ENCODE peak calls at places on chromosomes 16 and 17, in seven cellular contexts. One of them, this sample, is unnamed.
A peak's percentile ranks its signal among the peaks of the same experiment; 100 is the strongest.

GRCh38 chr16:85699628-85700027 is 10.9 kb upstream of the GINS2 start:
- DNase-seq in GM12864: no peak
- DNase-seq in fibroblast of villous mesenchyme: peak; percentile 16
- DNase-seq in sigmoid colon: no peak
- DNase-seq in uterus: no peak
- DNase-seq in IMR-90: peak; percentile 75
- DNase-seq in CD4-positive, alpha-beta T cell: no peak
- DNase-seq in this sample: no peak

GRCh38 chr17:50440172-50440837 is 14.3 kb downstream of the ACSF2 start:
- DNase-seq in GM12864: no peak
- DNase-seq in fibroblast of villous mesenchyme: no peak
- DNase-seq in sigmoid colon: no peak
- DNase-seq in uterus: no peak
- DNase-seq in IMR-90: no peak
- DNase-seq in CD4-positive, alpha-beta T cell: no peak
- DNase-seq in this sample: no peak

GRCh38 chr16:75093598-75094540 is 22.7 kb downstream of the LDHD start:
- DNase-seq in GM12864: no peak
- DNase-seq in fibroblast of villous mesenchyme: no peak
- DNase-seq in sigmoid colon: no peak
- DNase-seq in uterus: no peak
- DNase-seq in IMR-90: no peak
- DNase-seq in CD4-positive, alpha-beta T cell: no peak
- DNase-seq in this sample: no peak

GRCh38 chr17:335691-336090 is 16.9 kb downstream of the RPH3AL start:
- DNase-seq in GM12864: no peak
- DNase-seq in fibroblast of villous mesenchyme: no peak
- DNase-seq in sigmoid colon: peak; percentile 60
- DNase-seq in uterus: no peak
- DNase-seq in IMR-90: no peak
- DNase-seq in CD4-positive, alpha-beta T cell: no peak
- DNase-seq in this sample: no peak

GRCh38 chr17:78390241-78391050 is 12.0 kb downstream of the PGS1 start:
- DNase-seq in GM12864: no peak
- DNase-seq in fibroblast of villous mesenchyme: peak; percentile 99
- DNase-seq in sigmoid colon: peak; percentile 83
- DNase-seq in uterus: peak; percentile 49
- DNase-seq in IMR-90: peak; percentile 100
- DNase-seq in CD4-positive, alpha-beta T cell: no peak
- DNase-seq in this sample: no peak

GRCh38 chr16:51523400-51523799 is 372.3 kb upstream of the SALL1 start:
- DNase-seq in GM12864: no peak
- DNase-seq in fibroblast of villous mesenchyme: peak; percentile 53
- DNase-seq in sigmoid colon: no peak
- DNase-seq in uterus: no peak
- DNase-seq in IMR-90: peak; percentile 49
- DNase-seq in CD4-positive, alpha-beta T cell: no peak
- DNase-seq in this sample: no peak

GRCh38 chr17:4010754-4011153 is 46.5 kb upstream of the ATP2A3 start:
- DNase-seq in GM12864: no peak
- DNase-seq in fibroblast of villous mesenchyme: no peak
- DNase-seq in sigmoid colon: no peak
- DNase-seq in uterus: no peak
- DNase-seq in IMR-90: no peak
- DNase-seq in CD4-positive, alpha-beta T cell: no peak
- DNase-seq in this sample: no peak

GRCh38 chr17:50120475-50121253 is 9.3 kb downstream of the SAMD14 start:
- DNase-seq in GM12864: no peak
- DNase-seq in fibroblast of villous mesenchyme: no peak
- DNase-seq in sigmoid colon: no peak
- DNase-seq in uterus: no peak
- DNase-seq in IMR-90: no peak
- DNase-seq in CD4-positive, alpha-beta T cell: no peak
- DNase-seq in this sample: no peak

GRCh38 chr16:79089735-79090284 is 510.7 kb downstream of the MAF start:
- DNase-seq in GM12864: peak; percentile 22
- DNase-seq in fibroblast of villous mesenchyme: peak; percentile 49
- DNase-seq in sigmoid colon: no peak
- DNase-seq in uterus: peak; percentile 37
- DNase-seq in IMR-90: no peak
- DNase-seq in CD4-positive, alpha-beta T cell: peak; percentile 6
- DNase-seq in this sample: no peak

GRCh38 chr17:63698886-63699637 is 863 bp downstream of the LIMD2 start:
- DNase-seq in GM12864: peak; percentile 76
- DNase-seq in fibroblast of villous mesenchyme: peak; percentile 28
- DNase-seq in sigmoid colon: peak; percentile 78
- DNase-seq in uterus: peak; percentile 33
- DNase-seq in IMR-90: peak; percentile 29
- DNase-seq in CD4-positive, alpha-beta T cell: peak; percentile 92
- DNase-seq in this sample: no peak

GRCh38 chr16:4370570-4371480 is 823 bp upstream of the VASN start:
- DNase-seq in GM12864: no peak
- DNase-seq in fibroblast of villous mesenchyme: peak; percentile 97
- DNase-seq in sigmoid colon: peak; percentile 90
- DNase-seq in uterus: peak; percentile 88
- DNase-seq in IMR-90: peak; percentile 93
- DNase-seq in CD4-positive, alpha-beta T cell: no peak
- DNase-seq in this sample: no peak

GRCh38 chr17:36611345-36612072 is 10.1 kb downstream of the MRM1 start:
- DNase-seq in GM12864: no peak
- DNase-seq in fibroblast of villous mesenchyme: peak; percentile 57
- DNase-seq in sigmoid colon: no peak
- DNase-seq in uterus: no peak
- DNase-seq in IMR-90: peak; percentile 85
- DNase-seq in CD4-positive, alpha-beta T cell: no peak
- DNase-seq in this sample: no peak

GRCh38 chr17:65058151-65058550 is 1.6 kb upstream of the GNA13 start:
- DNase-seq in GM12864: no peak
- DNase-seq in fibroblast of villous mesenchyme: no peak
- DNase-seq in sigmoid colon: no peak
- DNase-seq in uterus: no peak
- DNase-seq in IMR-90: no peak
- DNase-seq in CD4-positive, alpha-beta T cell: no peak
- DNase-seq in this sample: no peak

GRCh38 chr16:66553223-66553622 is 847 bp downstream of the CKLF start:
- DNase-seq in GM12864: no peak
- DNase-seq in fibroblast of villous mesenchyme: no peak
- DNase-seq in sigmoid colon: no peak
- DNase-seq in uterus: no peak
- DNase-seq in IMR-90: no peak
- DNase-seq in CD4-positive, alpha-beta T cell: no peak
- DNase-seq in this sample: no peak

GRCh38 chr16:79602615-79603014 is 2.1 kb upstream of the MAF start:
- DNase-seq in GM12864: no peak
- DNase-seq in fibroblast of villous mesenchyme: no peak
- DNase-seq in sigmoid colon: no peak
- DNase-seq in uterus: no peak
- DNase-seq in IMR-90: no peak
- DNase-seq in CD4-positive, alpha-beta T cell: no peak
- DNase-seq in this sample: no peak

GRCh38 chr17:52148288-52148968 is 10.1 kb downstream of the CA10 start:
- DNase-seq in GM12864: no peak
- DNase-seq in fibroblast of villous mesenchyme: no peak
- DNase-seq in sigmoid colon: no peak
- DNase-seq in uterus: no peak
- DNase-seq in IMR-90: no peak
- DNase-seq in CD4-positive, alpha-beta T cell: no peak
- DNase-seq in this sample: no peak

GRCh38 chr16:57045694-57046381 is 46.5 kb upstream of the CPNE2 start:
- DNase-seq in GM12864: peak; percentile 62
- DNase-seq in fibroblast of villous mesenchyme: peak; percentile 68
- DNase-seq in sigmoid colon: peak; percentile 84
- DNase-seq in uterus: peak; percentile 64
- DNase-seq in IMR-90: peak; percentile 60
- DNase-seq in CD4-positive, alpha-beta T cell: no peak
- DNase-seq in this sample: peak; percentile 69

GRCh38 chr17:48004973-48005372 is 32.6 kb downstream of the COPZ2 start:
- DNase-seq in GM12864: no peak
- DNase-seq in fibroblast of villous mesenchyme: no peak
- DNase-seq in sigmoid colon: no peak
- DNase-seq in uterus: no peak
- DNase-seq in IMR-90: no peak
- DNase-seq in CD4-positive, alpha-beta T cell: no peak
- DNase-seq in this sample: no peak

GRCh38 chr16:50485232-50485631 is 63.0 kb upstream of the NKD1 start:
- DNase-seq in GM12864: no peak
- DNase-seq in fibroblast of villous mesenchyme: no peak
- DNase-seq in sigmoid colon: peak; percentile 0
- DNase-seq in uterus: no peak
- DNase-seq in IMR-90: no peak
- DNase-seq in CD4-positive, alpha-beta T cell: no peak
- DNase-seq in this sample: no peak

DNA sequence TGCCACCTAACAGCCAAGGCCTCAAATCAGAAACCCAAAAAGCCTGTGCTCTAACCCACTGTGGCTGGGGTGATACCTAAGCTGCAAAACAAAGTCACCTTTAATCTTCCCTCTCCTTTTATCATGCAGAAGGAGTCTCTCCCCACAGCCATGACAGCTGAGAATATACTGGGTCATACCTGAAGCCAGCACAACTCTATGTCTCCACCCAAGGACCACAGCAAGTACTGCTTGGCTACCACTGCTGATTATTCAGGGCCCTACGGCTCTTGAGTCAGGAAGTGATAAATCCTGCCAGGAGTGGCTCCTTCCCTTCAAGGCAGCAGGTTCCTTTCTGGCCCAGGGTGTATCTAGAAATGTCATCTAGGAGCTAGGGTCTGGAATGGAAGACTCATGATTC is 151.5 kb upstream of the TOM1L1 start:
- DNase-seq in GM12864: no peak
- DNase-seq in fibroblast of villous mesenchyme: no peak
- DNase-seq in sigmoid colon: no peak
- DNase-seq in uterus: no peak
- DNase-seq in IMR-90: no peak
- DNase-seq in CD4-positive, alpha-beta T cell: no peak
- DNase-seq in this sample: no peak
- TF ChIP-seq CTCF in GM12864: no peak
- TF ChIP-seq CTCF in fibroblast of villous mesenchyme: no peak
- TF ChIP-seq CTCF in sigmoid colon: no peak
- TF ChIP-seq CTCF in uterus: no peak
- TF ChIP-seq CTCF in IMR-90: no peak
- TF ChIP-seq CTCF in CD4-positive, alpha-beta T cell: no peak
- TF ChIP-seq CTCF in this sample: no peak

DNA sequence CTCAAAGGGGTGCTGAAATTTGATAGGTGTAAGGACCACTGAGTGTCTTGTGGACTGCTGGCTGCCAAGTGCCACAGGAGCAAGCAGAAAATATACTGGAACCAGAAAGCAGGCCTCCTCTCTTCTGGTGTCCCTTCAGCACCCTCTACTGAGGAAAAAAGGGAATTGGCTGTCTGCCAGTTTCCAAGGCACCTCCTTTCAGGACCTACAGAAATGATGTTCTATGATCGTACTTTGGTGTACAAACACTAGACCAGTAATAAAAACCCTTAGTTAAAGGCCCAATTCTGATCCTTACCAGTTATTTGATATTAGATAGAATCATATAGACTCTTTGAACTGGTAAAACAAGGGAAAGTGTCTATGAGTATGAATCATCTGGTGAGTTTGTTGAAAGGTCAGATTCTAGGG is 35.8 kb upstream of the BCAS3 start:
- DNase-seq in GM12864: peak; percentile 38
- DNase-seq in fibroblast of villous mesenchyme: peak; percentile 88
- DNase-seq in sigmoid colon: peak; percentile 78
- DNase-seq in uterus: peak; percentile 41
- DNase-seq in IMR-90: peak; percentile 85
- DNase-seq in CD4-positive, alpha-beta T cell: peak; percentile 26
- DNase-seq in this sample: peak; percentile 53
- TF ChIP-seq CTCF in GM12864: peak; percentile 57
- TF ChIP-seq CTCF in fibroblast of villous mesenchyme: peak; percentile 53
- TF ChIP-seq CTCF in sigmoid colon: peak; percentile 32
- TF ChIP-seq CTCF in uterus: peak; percentile 46
- TF ChIP-seq CTCF in IMR-90: peak; percentile 52
- TF ChIP-seq CTCF in CD4-positive, alpha-beta T cell: peak; percentile 26
- TF ChIP-seq CTCF in this sample: peak; percentile 71

GRCh38 chr16:21301895-21302291 is 23.8 kb upstream of the CRYM start:
- DNase-seq in GM12864: no peak
- DNase-seq in fibroblast of villous mesenchyme: no peak
- DNase-seq in sigmoid colon: no peak
- DNase-seq in uterus: no peak
- DNase-seq in IMR-90: peak; percentile 8
- DNase-seq in CD4-positive, alpha-beta T cell: no peak
- DNase-seq in this sample: no peak
- TF ChIP-seq CTCF in GM12864: no peak
- TF ChIP-seq CTCF in fibroblast of villous mesenchyme: no peak
- TF ChIP-seq CTCF in sigmoid colon: no peak
- TF ChIP-seq CTCF in uterus: no peak
- TF ChIP-seq CTCF in IMR-90: no peak
- TF ChIP-seq CTCF in CD4-positive, alpha-beta T cell: no peak
- TF ChIP-seq CTCF in this sample: no peak

GRCh38 chr16:21598676-21599157 is 660 bp upstream of the METTL9 start:
- DNase-seq in GM12864: no peak
- DNase-seq in fibroblast of villous mesenchyme: no peak
- DNase-seq in sigmoid colon: no peak
- DNase-seq in uterus: no peak
- DNase-seq in IMR-90: no peak
- DNase-seq in CD4-positive, alpha-beta T cell: no peak
- DNase-seq in this sample: no peak

GRCh38 chr16:21597571-21598030 is 1.8 kb upstream of the METTL9 start:
- DNase-seq in GM12864: no peak
- DNase-seq in fibroblast of villous mesenchyme: no peak
- DNase-seq in sigmoid colon: no peak
- DNase-seq in uterus: no peak
- DNase-seq in IMR-90: no peak
- DNase-seq in CD4-positive, alpha-beta T cell: no peak
- DNase-seq in this sample: no peak

GRCh38 chr16:21602785-21603184 is 3.4 kb downstream of the METTL9 start:
- DNase-seq in GM12864: no peak
- DNase-seq in fibroblast of villous mesenchyme: no peak
- DNase-seq in sigmoid colon: no peak
- DNase-seq in uterus: no peak
- DNase-seq in IMR-90: no peak
- DNase-seq in CD4-positive, alpha-beta T cell: no peak
- DNase-seq in this sample: no peak

GRCh38 chr16:21599994-21600773 is 807 bp downstream of the METTL9 start:
- DNase-seq in GM12864: no peak
- DNase-seq in fibroblast of villous mesenchyme: peak; percentile 69
- DNase-seq in sigmoid colon: no peak
- DNase-seq in uterus: no peak
- DNase-seq in IMR-90: peak; percentile 46
- DNase-seq in CD4-positive, alpha-beta T cell: no peak
- DNase-seq in this sample: no peak

DNA sequence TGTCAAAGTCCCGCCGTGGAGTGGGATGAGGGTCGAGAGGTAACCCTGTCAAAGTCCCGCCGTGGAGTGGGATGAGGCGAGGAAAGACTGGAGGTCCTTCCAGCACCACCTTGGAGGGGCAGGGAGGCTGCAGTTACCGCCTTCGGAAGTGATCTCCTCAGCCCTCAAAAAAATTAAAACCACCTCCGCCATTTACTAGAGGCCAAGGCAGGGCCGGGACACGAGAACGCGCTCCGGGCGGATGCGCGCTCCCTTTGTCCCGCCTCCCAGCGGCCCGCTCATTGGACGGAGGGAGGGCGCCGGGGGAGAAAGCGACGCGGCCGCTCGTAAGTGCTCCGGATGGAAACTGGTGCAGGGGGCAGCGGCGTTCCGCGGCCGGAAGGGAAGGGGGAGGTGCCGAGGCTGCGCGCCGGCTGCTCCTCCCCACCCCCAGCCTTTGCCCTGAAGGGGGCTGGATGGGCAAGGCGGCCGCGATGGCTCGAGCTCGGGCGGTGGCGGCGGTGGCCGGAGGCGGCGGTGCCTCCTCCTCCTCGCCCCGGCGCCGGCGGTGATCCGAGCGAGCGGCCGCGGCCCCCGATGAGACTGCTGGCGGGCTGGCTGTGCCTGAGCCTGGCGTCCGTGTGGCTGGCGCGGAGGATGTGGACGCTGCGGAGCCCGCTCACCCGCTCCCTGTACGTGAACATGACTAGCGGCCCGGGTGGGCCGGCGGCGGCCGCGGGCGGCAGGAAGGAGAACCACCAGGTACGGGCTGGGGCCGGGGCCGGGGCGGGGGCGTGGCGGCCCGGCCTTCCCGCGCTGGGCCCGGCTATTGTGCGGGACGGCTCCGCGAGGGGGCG is at the start of gene METTL9:
- DNase-seq in GM12864: peak; percentile 76
- DNase-seq in fibroblast of villous mesenchyme: peak; percentile 95
- DNase-seq in sigmoid colon: peak; percentile 97
- DNase-seq in uterus: peak; percentile 94
- DNase-seq in IMR-90: peak; percentile 93
- DNase-seq in CD4-positive, alpha-beta T cell: peak; percentile 93
- DNase-seq in this sample: peak; percentile 94
- TF ChIP-seq CTCF in GM12864: no peak
- TF ChIP-seq CTCF in fibroblast of villous mesenchyme: no peak
- TF ChIP-seq CTCF in sigmoid colon: no peak
- TF ChIP-seq CTCF in uterus: no peak
- TF ChIP-seq CTCF in IMR-90: no peak
- TF ChIP-seq CTCF in CD4-positive, alpha-beta T cell: no peak
- TF ChIP-seq CTCF in this sample: no peak